ENCODE peak calls at places on chromosomes 1 and 21, in six cellular contexts. One of them, this sample, is unnamed.

GRCh38 chr1:209513226-209513625 is 70.3 kb upstream of the CAMK1G start:
- DNase-seq in K562: peak
- DNase-seq in GM12878: no peak
- DNase-seq in H1: no peak
- DNase-seq in HCT116: peak
- DNase-seq in SK-N-SH: peak
- DNase-seq in this sample: peak

GRCh38 chr1:219550171-219550570 is 62.7 kb downstream of the ZC3H11B start:
- DNase-seq in K562: no peak
- DNase-seq in GM12878: no peak
- DNase-seq in H1: no peak
- DNase-seq in HCT116: no peak
- DNase-seq in SK-N-SH: no peak
- DNase-seq in this sample: no peak

GRCh38 chr1:1917995-1918900 is 831 bp downstream of the TMEM52 start:
- DNase-seq in K562: no peak
- DNase-seq in GM12878: no peak
- DNase-seq in H1: no peak
- DNase-seq in HCT116: no peak
- DNase-seq in SK-N-SH: no peak
- DNase-seq in this sample: no peak

GRCh38 chr1:227945891-227946623 is 1.7 kb downstream of the WNT9A start:
- DNase-seq in K562: peak
- DNase-seq in GM12878: no peak
- DNase-seq in H1: no peak
- DNase-seq in HCT116: peak
- DNase-seq in SK-N-SH: peak
- DNase-seq in this sample: peak

GRCh38 chr1:247189981-247190798 is 18.4 kb upstream of the ZNF124 start:
- DNase-seq in K562: no peak
- DNase-seq in GM12878: no peak
- DNase-seq in H1: no peak
- DNase-seq in HCT116: no peak
- DNase-seq in SK-N-SH: no peak
- DNase-seq in this sample: no peak

GRCh38 chr1:17352419-17352909 is 19.5 kb upstream of the PADI6 start:
- DNase-seq in K562: no peak
- DNase-seq in GM12878: no peak
- DNase-seq in H1: no peak
- DNase-seq in HCT116: no peak
- DNase-seq in SK-N-SH: no peak
- DNase-seq in this sample: no peak

GRCh38 chr1:28860332-28861073 is 48.5 kb downstream of the OPRD1 start:
- DNase-seq in K562: no peak
- DNase-seq in GM12878: no peak
- DNase-seq in H1: no peak
- DNase-seq in HCT116: no peak
- DNase-seq in SK-N-SH: no peak
- DNase-seq in this sample: no peak

GRCh38 chr1:174200746-174201145 is 41.4 kb downstream of the RABGAP1L start:
- DNase-seq in K562: no peak
- DNase-seq in GM12878: no peak
- DNase-seq in H1: no peak
- DNase-seq in HCT116: no peak
- DNase-seq in SK-N-SH: no peak
- DNase-seq in this sample: no peak

GRCh38 chr1:119320100-119320499 is 48.5 kb upstream of the HAO2 start:
- DNase-seq in K562: no peak
- DNase-seq in GM12878: no peak
- DNase-seq in H1: no peak
- DNase-seq in HCT116: no peak
- DNase-seq in SK-N-SH: no peak
- DNase-seq in this sample: no peak

GRCh38 chr1:221162939-221163338 is 283.7 kb downstream of the HLX start:
- DNase-seq in K562: no peak
- DNase-seq in GM12878: no peak
- DNase-seq in H1: no peak
- DNase-seq in HCT116: no peak
- DNase-seq in SK-N-SH: no peak
- DNase-seq in this sample: no peak

GRCh38 chr1:40848530-40849189 is 13.5 kb downstream of the CITED4 start:
- DNase-seq in K562: peak
- DNase-seq in GM12878: no peak
- DNase-seq in H1: no peak
- DNase-seq in HCT116: peak
- DNase-seq in SK-N-SH: peak
- DNase-seq in this sample: peak

GRCh38 chr1:233721003-233721595 is 107.2 kb downstream of the KCNK1 start:
- DNase-seq in K562: no peak
- DNase-seq in GM12878: peak
- DNase-seq in H1: no peak
- DNase-seq in HCT116: no peak
- DNase-seq in SK-N-SH: no peak
- DNase-seq in this sample: peak

GRCh38 chr1:52323731-52324130 is 42.3 kb downstream of the CC2D1B start:
- DNase-seq in K562: no peak
- DNase-seq in GM12878: no peak
- DNase-seq in H1: no peak
- DNase-seq in HCT116: no peak
- DNase-seq in SK-N-SH: no peak
- DNase-seq in this sample: no peak

GRCh38 chr1:2570261-2570794 is 14.2 kb downstream of the TNFRSF14 start:
- DNase-seq in K562: no peak
- DNase-seq in GM12878: no peak
- DNase-seq in H1: no peak
- DNase-seq in HCT116: no peak
- DNase-seq in SK-N-SH: no peak
- DNase-seq in this sample: no peak

GRCh38 chr1:245790441-245790840 is 635.7 kb downstream of the KIF26B start:
- DNase-seq in K562: no peak
- DNase-seq in GM12878: no peak
- DNase-seq in H1: no peak
- DNase-seq in HCT116: no peak
- DNase-seq in SK-N-SH: no peak
- DNase-seq in this sample: no peak

GRCh38 chr1:192805832-192806323 is 3.0 kb upstream of the RGS2 start:
- DNase-seq in K562: peak
- DNase-seq in GM12878: no peak
- DNase-seq in H1: no peak
- DNase-seq in HCT116: peak
- DNase-seq in SK-N-SH: peak
- DNase-seq in this sample: no peak

GRCh38 chr1:152777510-152778137 is 2.7 kb downstream of the LCE1F start:
- DNase-seq in K562: peak
- DNase-seq in GM12878: no peak
- DNase-seq in H1: no peak
- DNase-seq in HCT116: peak
- DNase-seq in SK-N-SH: peak
- DNase-seq in this sample: no peak

GRCh38 chr21:15121097-15121654 is 56.4 kb upstream of the NRIP1 start:
- DNase-seq in K562: no peak
- DNase-seq in GM12878: no peak
- DNase-seq in H1: no peak
- DNase-seq in HCT116: no peak
- DNase-seq in SK-N-SH: no peak
- DNase-seq in this sample: no peak

GRCh38 chr1:9884805-9885204 is 25.3 kb downstream of the CTNNBIP1 start:
- DNase-seq in K562: no peak
- DNase-seq in GM12878: no peak
- DNase-seq in H1: no peak
- DNase-seq in HCT116: no peak
- DNase-seq in SK-N-SH: no peak
- DNase-seq in this sample: no peak

GRCh38 chr1:31507221-31507620 is 69.1 kb upstream of the TINAGL1 start:
- DNase-seq in K562: no peak
- DNase-seq in GM12878: no peak
- DNase-seq in H1: no peak
- DNase-seq in HCT116: no peak
- DNase-seq in SK-N-SH: no peak
- DNase-seq in this sample: peak

GRCh38 chr1:31507676-31508530 is 68.4 kb upstream of the TINAGL1 start:
- DNase-seq in K562: no peak
- DNase-seq in GM12878: no peak
- DNase-seq in H1: no peak
- DNase-seq in HCT116: no peak
- DNase-seq in SK-N-SH: no peak
- DNase-seq in this sample: no peak

GRCh38 chr1:31510853-31511789 is 65.2 kb upstream of the TINAGL1 start:
- DNase-seq in K562: no peak
- DNase-seq in GM12878: no peak
- DNase-seq in H1: no peak
- DNase-seq in HCT116: no peak
- DNase-seq in SK-N-SH: no peak
- DNase-seq in this sample: peak

GRCh38 chr1:31510304-31510703 is 66.0 kb upstream of the TINAGL1 start:
- DNase-seq in K562: no peak
- DNase-seq in GM12878: no peak
- DNase-seq in H1: no peak
- DNase-seq in HCT116: no peak
- DNase-seq in SK-N-SH: no peak
- DNase-seq in this sample: peak

DNA sequence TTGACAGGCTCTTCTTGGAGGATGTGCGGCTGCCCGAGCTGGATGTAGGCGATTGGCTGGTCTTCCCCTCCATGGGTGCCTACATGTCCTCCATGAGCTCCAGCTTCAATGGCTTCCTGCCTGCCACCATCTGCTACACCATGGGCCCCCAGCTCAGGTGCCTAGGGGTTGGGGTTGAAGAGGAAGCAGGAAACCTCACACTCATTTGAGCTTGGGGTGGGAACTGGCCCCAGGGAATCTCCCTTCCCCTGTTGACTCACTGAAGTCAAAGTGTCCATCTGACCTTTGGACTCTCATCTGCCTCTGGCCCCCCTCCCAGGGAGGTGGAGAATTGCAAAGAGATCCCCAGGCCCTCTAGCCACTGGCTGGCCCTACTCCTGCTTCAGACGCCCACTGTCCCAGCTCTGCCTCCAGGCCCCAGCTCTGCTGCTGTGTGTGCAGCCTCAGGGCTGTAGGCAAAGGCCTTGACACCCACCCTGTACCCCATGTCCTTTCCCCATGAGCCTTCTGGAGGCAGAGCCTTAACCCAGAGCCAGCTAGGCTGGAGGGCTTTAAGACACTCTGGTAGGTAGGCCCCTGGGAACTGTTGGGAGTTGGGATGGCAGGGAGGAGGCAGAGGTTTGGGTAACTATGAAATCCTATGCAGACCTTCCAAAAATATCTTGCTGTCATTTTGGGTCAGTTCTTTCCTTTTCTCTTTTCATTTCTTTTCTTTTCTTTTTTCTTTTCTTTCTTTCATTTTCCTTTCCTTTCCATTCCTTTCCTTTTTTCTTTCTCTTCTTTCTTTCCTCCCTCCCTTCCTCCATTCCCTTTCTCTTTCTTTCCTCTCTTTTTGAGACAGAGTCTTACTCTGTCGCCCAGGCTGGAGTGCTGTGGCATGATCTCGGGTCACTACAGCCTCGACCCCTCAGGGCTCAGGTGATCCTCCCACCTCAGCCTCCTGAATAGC is 66.9 kb upstream of the TINAGL1 start:
- DNase-seq in K562: no peak
- DNase-seq in GM12878: peak
- DNase-seq in H1: no peak
- DNase-seq in HCT116: no peak
- DNase-seq in SK-N-SH: no peak
- DNase-seq in this sample: no peak
- TF ChIP-seq JUND in K562: no peak
- TF ChIP-seq JUND in GM12878: peak
- TF ChIP-seq JUND in H1: no peak
- TF ChIP-seq JUND in HCT116: no peak
- TF ChIP-seq JUND in SK-N-SH: no peak
- TF ChIP-seq JUND in this sample: no peak

DNA sequence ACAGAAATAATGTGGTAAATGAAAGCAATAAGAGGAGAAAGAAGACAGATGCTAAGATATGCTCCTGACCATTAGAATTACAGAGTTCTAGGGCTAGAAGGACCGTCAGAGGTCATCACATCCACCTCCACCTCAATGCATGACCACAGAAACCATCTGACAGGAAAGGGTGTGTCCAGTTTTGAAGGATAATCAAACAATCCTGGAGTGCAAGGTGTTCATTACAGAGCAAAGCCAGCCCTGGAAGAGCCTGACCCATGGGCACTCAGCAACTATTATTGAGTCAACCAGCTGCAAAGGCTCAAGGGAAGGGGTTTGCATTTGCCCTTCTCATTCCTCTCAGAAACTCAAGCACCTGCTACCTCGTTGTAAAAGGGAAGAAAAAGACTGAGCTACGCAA is 46.4 kb downstream of the TOR1AIP2 start:
- DNase-seq in K562: no peak
- DNase-seq in GM12878: no peak
- DNase-seq in H1: no peak
- DNase-seq in HCT116: no peak
- DNase-seq in SK-N-SH: no peak
- DNase-seq in this sample: no peak
- TF ChIP-seq JUND in K562: no peak
- TF ChIP-seq JUND in GM12878: no peak
- TF ChIP-seq JUND in H1: no peak
- TF ChIP-seq JUND in HCT116: no peak
- TF ChIP-seq JUND in SK-N-SH: no peak
- TF ChIP-seq JUND in this sample: no peak

GRCh38 chr1:63746129-63746864 is 27.5 kb upstream of the ROR1 start:
- DNase-seq in K562: no peak
- DNase-seq in GM12878: no peak
- DNase-seq in H1: no peak
- DNase-seq in HCT116: no peak
- DNase-seq in SK-N-SH: no peak
- DNase-seq in this sample: no peak
- TF ChIP-seq JUND in K562: no peak
- TF ChIP-seq JUND in GM12878: no peak
- TF ChIP-seq JUND in H1: no peak
- TF ChIP-seq JUND in HCT116: no peak
- TF ChIP-seq JUND in SK-N-SH: peak
- TF ChIP-seq JUND in this sample: no peak

GRCh38 chr1:91781371-91781825 is 104.6 kb downstream of the TGFBR3 start:
- DNase-seq in K562: no peak
- DNase-seq in GM12878: no peak
- DNase-seq in H1: no peak
- DNase-seq in HCT116: no peak
- DNase-seq in SK-N-SH: no peak
- DNase-seq in this sample: no peak
- TF ChIP-seq JUND in K562: peak
- TF ChIP-seq JUND in GM12878: no peak
- TF ChIP-seq JUND in H1: no peak
- TF ChIP-seq JUND in HCT116: no peak
- TF ChIP-seq JUND in SK-N-SH: peak
- TF ChIP-seq JUND in this sample: no peak